ENCODE peak calls at places on chromosomes 6 and 20, in five cellular contexts. L, M, F, A and X are unnamed samples.
A peak's percentile ranks its signal among the peaks of the same experiment; 100 is the strongest.

GRCh38 chr20:5364997-5365597 is 48.3 kb upstream of the PROKR2 start:
- DNase-seq in L (no peak), M (no peak), F (no peak), A (peak; percentile 57), X (no peak)

GRCh38 chr6:16205377-16206144 is 32.8 kb upstream of the GMPR start:
- DNase-seq in L (no peak), M (peak; percentile 86), F (peak; percentile 91), A (peak; percentile 70), X (no peak)

GRCh38 chr6:1365701-1366100 is 23.7 kb upstream of the FOXF2 start:
- DNase-seq in L (no peak), M (no peak), F (no peak), A (no peak), X (no peak)

GRCh38 chr6:108113557-108114519 is 39.3 kb upstream of the OSTM1 start:
- DNase-seq in L (no peak), M (peak; percentile 74), F (peak; percentile 48), A (peak; percentile 68), X (no peak)

GRCh38 chr20:63438121-63438520 is 34.3 kb downstream of the KCNQ2 start:
- DNase-seq in L (no peak), M (no peak), F (no peak), A (no peak), X (no peak)

GRCh38 chr6:27757307-27757706 is 154.9 kb downstream of the OR2B2 start:
- DNase-seq in L (no peak), M (peak; percentile 56), F (no peak), A (no peak), X (no peak)

GRCh38 chr20:52760791-52761190 is 211.4 kb upstream of the TSHZ2 start:
- DNase-seq in L (no peak), M (no peak), F (no peak), A (no peak), X (no peak)

GRCh38 chr20:52060794-52061714 is 130.5 kb downstream of the ZFP64 start:
- DNase-seq in L (no peak), M (peak; percentile 27), F (no peak), A (peak; percentile 34), X (no peak)

GRCh38 chr20:46583411-46584214 is 33.2 kb upstream of the OCSTAMP start:
- DNase-seq in L (no peak), M (no peak), F (no peak), A (no peak), X (no peak)

GRCh38 chr20:34111057-34111711 is 859 bp downstream of the EIF2S2 start:
- DNase-seq in L (no peak), M (peak; percentile 79), F (peak; percentile 71), A (no peak), X (no peak)

GRCh38 chr20:36728986-36729385 is 16.9 kb downstream of the NDRG3 start:
- DNase-seq in L (no peak), M (peak; percentile 31), F (peak; percentile 56), A (no peak), X (no peak)

GRCh38 chr20:64121586-64121985 is 14.2 kb upstream of the NPBWR2 start:
- DNase-seq in L (no peak), M (no peak), F (no peak), A (no peak), X (no peak)

GRCh38 chr20:41339957-41340326 is 679 bp upstream of the LPIN3 start:
- DNase-seq in L (peak; percentile 60), M (peak; percentile 77), F (peak; percentile 45), A (peak; percentile 66), X (peak; percentile 79)

GRCh38 chr20:2834401-2834800 is 6.1 kb downstream of the PCED1A start:
- DNase-seq in L (no peak), M (no peak), F (no peak), A (no peak), X (no peak)

GRCh38 chr6:80618953-80619352 is 512.5 kb downstream of the BCKDHB start:
- DNase-seq in L (no peak), M (peak; percentile 79), F (peak; percentile 63), A (peak; percentile 46), X (no peak)

GRCh38 chr6:148509152-148509571 is 166.5 kb downstream of the SASH1 start:
- DNase-seq in L (no peak), M (peak; percentile 77), F (peak; percentile 74), A (peak; percentile 36), X (no peak)

GRCh38 chr20:46494077-46494476 is 19.3 kb downstream of the ZNF334 start:
- DNase-seq in L (no peak), M (no peak), F (no peak), A (no peak), X (no peak)

GRCh38 chr20:46122071-46122470 is 4.0 kb downstream of the CD40 start:
- DNase-seq in L (no peak), M (peak; percentile 43), F (peak; percentile 59), A (no peak), X (no peak)

GRCh38 chr20:47493175-47493953 is 8.3 kb upstream of the NCOA3 start:
- DNase-seq in L (peak; percentile 87), M (peak; percentile 76), F (peak; percentile 63), A (no peak), X (peak; percentile 97)

GRCh38 chr6:164230259-164230658 is 815.7 kb downstream of the QKI start:
- DNase-seq in L (no peak), M (no peak), F (no peak), A (no peak), X (no peak)

GRCh38 chr6:161394437-161394836 is 120.6 kb upstream of the AGPAT4 start:
- DNase-seq in L (no peak), M (no peak), F (no peak), A (no peak), X (no peak)

GRCh38 chr20:21796059-21796458 is 90.6 kb downstream of the PAX1 start:
- DNase-seq in L (no peak), M (peak; percentile 7), F (no peak), A (no peak), X (no peak)

GRCh38 chr20:3800256-3800877 is 4.3 kb downstream of the CDC25B start:
- DNase-seq in L (no peak), M (no peak), F (no peak), A (no peak), X (no peak)

GRCh38 chr6:38284772-38285406 is 354.8 kb downstream of the BTBD9 start:
- DNase-seq in L (no peak), M (no peak), F (no peak), A (no peak), X (no peak)

GRCh38 chr6:110183292-110183691 is 3.1 kb downstream of the CDC40 start:
- DNase-seq in L (no peak), M (no peak), F (no peak), A (no peak), X (no peak)

GRCh38 chr6:110190726-110191125 is 10.5 kb downstream of the CDC40 start:
- DNase-seq in L (no peak), M (no peak), F (no peak), A (no peak), X (no peak)

GRCh38 chr6:110185879-110186278 is 5.7 kb downstream of the CDC40 start:
- DNase-seq in L (no peak), M (no peak), F (no peak), A (no peak), X (no peak)

GRCh38 chr6:110191477-110191876 is 11.2 kb downstream of the CDC40 start:
- DNase-seq in L (no peak), M (no peak), F (no peak), A (no peak), X (no peak)

DNA sequence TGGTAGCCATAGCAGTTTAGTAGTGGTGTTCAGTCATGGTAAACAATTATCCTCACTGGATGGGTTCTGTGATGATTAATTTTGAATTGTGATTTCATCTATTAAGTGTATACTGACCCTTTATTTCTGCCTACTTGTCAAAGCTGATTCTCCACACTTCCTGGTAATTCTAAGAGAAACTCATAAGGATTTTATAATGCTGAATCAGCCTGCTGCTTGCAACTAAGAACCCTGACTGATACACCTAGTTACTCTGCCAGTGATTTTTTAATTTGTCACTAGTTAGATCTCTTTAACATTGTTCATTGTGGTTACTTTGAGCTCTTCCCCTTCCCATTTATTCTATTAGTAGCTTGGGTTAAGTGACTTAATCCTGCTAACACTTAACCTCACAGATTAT is 8.6 kb downstream of the CDC40 start:
- DNase-seq in L (no peak), M (peak; percentile 57), F (peak; percentile 31), A (no peak), X (no peak)
- H3K4me1 ChIP-seq in L (peaks cover 16% of the 10 kb centered on the region), M (peaks cover 18% of the 10 kb centered on the region), F (no peaks in the 10 kb centered on the region), A (no peaks in the 10 kb centered on the region), X (peaks cover 50% of the 10 kb centered on the region)

GRCh38 chr6:121627761-121628160 is 192.3 kb downstream of the GJA1 start:
- DNase-seq in L (no peak), M (peak; percentile 12), F (no peak), A (no peak), X (no peak)

GRCh38 chr6:121635355-121635754 is 199.9 kb downstream of the GJA1 start:
- DNase-seq in L (no peak), M (no peak), F (no peak), A (no peak), X (no peak)

GRCh38 chr6:121633309-121633708 is 197.9 kb downstream of the GJA1 start:
- DNase-seq in L (no peak), M (no peak), F (no peak), A (no peak), X (no peak)

GRCh38 chr6:121630716-121631115 is 195.3 kb downstream of the GJA1 start:
- DNase-seq in L (no peak), M (no peak), F (no peak), A (no peak), X (no peak)
- H3K9me3 ChIP-seq in L (no peaks in the 10 kb centered on the region), M (no peaks in the 10 kb centered on the region), F (peaks cover 9% of the 10 kb centered on the region), A (no peaks in the 10 kb centered on the region), X (peaks cover 32% of the 10 kb centered on the region)

GRCh38 chr6:106750146-106750900 is 120.9 kb downstream of the QRSL1 start:
- DNase-seq in L (no peak), M (no peak), F (no peak), A (no peak), X (no peak)
- H3K4me1 ChIP-seq in L (no peaks in the 10 kb centered on the region), M (no peaks in the 10 kb centered on the region), F (no peaks in the 10 kb centered on the region), A (peaks cover 13% of the 10 kb centered on the region), X (no peaks in the 10 kb centered on the region)

DNA sequence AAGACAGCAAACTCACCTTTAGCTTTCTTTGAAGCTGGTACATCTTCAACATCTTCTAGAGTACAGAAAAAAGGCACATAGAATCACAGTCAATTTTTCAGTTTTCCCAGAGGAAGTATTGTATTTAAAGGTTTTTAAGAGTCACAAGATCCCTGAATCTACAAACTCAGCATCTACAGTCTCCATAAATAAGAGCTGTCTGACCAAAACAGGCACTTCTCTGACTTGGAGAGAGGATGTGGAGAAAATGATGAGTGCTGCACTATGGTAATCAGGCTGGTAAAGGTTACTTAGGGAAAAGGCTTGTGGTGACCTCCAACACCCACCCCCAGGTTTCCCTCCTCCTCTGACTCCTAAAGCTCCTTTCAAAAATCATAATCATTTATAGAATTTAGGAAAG is 228.0 kb downstream of the CLVS2 start:
- DNase-seq in L (no peak), M (no peak), F (no peak), A (no peak), X (no peak)
- H3K9me3 ChIP-seq in L (no peaks in the 10 kb centered on the region), M (no peaks in the 10 kb centered on the region), F (peaks cover 7% of the 10 kb centered on the region), A (no peaks in the 10 kb centered on the region), X (no peaks in the 10 kb centered on the region)